ENCODE peak calls at places on chromosomes 13 and 19, in nine cellular contexts. M is stromal cell of bone marrow; G is fibroblast of gingiva; D is HT-29; U is activated T-cell treated with anti-CD3 and anti-CD28 coated beads for 24 hours; K is EL; H is amygdala; C is neural crest cell; T is activated CD4-positive, alpha-beta T cell treated with anti-CD3 and anti-CD28 coated beads, Interleukin-2, amount 50 U/mL, for 1 hour. A is an unnamed sample.
A peak's percentile ranks its signal among the peaks of the same experiment; 100 is the strongest.

GRCh38 chr19:51971624-51972023 is 15.0 kb downstream of the ZNF350 start:
- DNase-seq in K (no peak), T (peak; percentile 1), C (no peak), D (no peak), U (no peak), M (peak; percentile 12), H (no peak), G (no peak), A (peak; percentile 19)

GRCh38 chr19:41442473-41443360 is at the start of gene ERICH4:
- DNase-seq in H (no peak), D (no peak), U (no peak), T (no peak), K (no peak), G (no peak), C (no peak), M (no peak), A (no peak)

GRCh38 chr13:91142572-91142971 is 204.9 kb upstream of the MIR17HG start:
- DNase-seq in U (no peak), H (no peak), M (peak; percentile 57), K (no peak), G (no peak), D (peak; percentile 70), T (no peak), C (no peak), A (no peak)

GRCh38 chr13:87274209-87274819 is 396.9 kb upstream of the SLITRK5 start:
- DNase-seq in T (no peak), G (peak; percentile 27), M (no peak), H (no peak), D (peak; percentile 73), U (peak; percentile 7), K (no peak), C (peak; percentile 53), A (no peak)

GRCh38 chr19:13629687-13630357 is 123.5 kb upstream of the CACNA1A start:
- DNase-seq in K (peak; percentile 84), U (no peak), M (peak; percentile 78), T (no peak), D (no peak), H (no peak), C (no peak), G (peak; percentile 62), A (peak; percentile 12)

GRCh38 chr13:62799931-62800436 is 1384.3 kb upstream of the PCDH20 start:
- DNase-seq in G (peak; percentile 11), H (no peak), U (no peak), K (no peak), M (no peak), D (no peak), T (no peak), C (no peak), A (no peak)

GRCh38 chr19:47720669-47721068 is 7.4 kb downstream of the EHD2 start:
- DNase-seq in U (no peak), K (no peak), T (no peak), C (no peak), D (no peak), G (no peak), H (no peak), M (no peak), A (no peak)

GRCh38 chr13:79187917-79188699 is 217.9 kb downstream of the RBM26 start:
- DNase-seq in T (no peak), K (no peak), U (no peak), G (no peak), D (no peak), H (no peak), C (no peak), M (no peak), A (no peak)

GRCh38 chr13:112720251-112720650 is 30.4 kb downstream of the ATP11A start:
- DNase-seq in M (no peak), U (no peak), G (no peak), C (no peak), K (no peak), H (no peak), T (no peak), D (no peak), A (no peak)

GRCh38 chr13:33828431-33829129 is 10.6 kb downstream of the RFC3 start:
- DNase-seq in M (no peak), H (peak; percentile 1), K (no peak), G (no peak), T (no peak), C (no peak), D (no peak), U (no peak), A (no peak)

GRCh38 chr19:40687525-40688016 is 2.9 kb downstream of the NUMBL start:
- DNase-seq in K (peak; percentile 65), M (peak; percentile 62), U (no peak), G (peak; percentile 73), C (no peak), T (no peak), H (no peak), D (no peak), A (no peak)

GRCh38 chr13:94968040-94968756 is 255.9 kb upstream of the SOX21 start:
- DNase-seq in D (no peak), M (no peak), T (no peak), G (no peak), H (peak; percentile 60), C (peak; percentile 47), K (peak; percentile 14), U (no peak), A (peak; percentile 12)

GRCh38 chr13:100511422-100511821 is 77.2 kb downstream of the GGACT start:
- DNase-seq in G (no peak), K (no peak), U (no peak), D (no peak), C (no peak), T (no peak), H (no peak), M (no peak), A (no peak)

GRCh38 chr19:40147693-40148347 is 43.4 kb upstream of the MAP3K10 start:
- DNase-seq in M (peak; percentile 77), H (no peak), T (no peak), D (peak; percentile 57), C (no peak), G (peak; percentile 45), K (peak; percentile 67), U (no peak), A (peak; percentile 58)